ENCODE peak calls at places on chromosomes 2 and 18, in six cellular contexts. O is GM12891, C is breast epithelium, P is K562, R is endothelial cell of umbilical vein, D is prostate gland. Z is an unnamed sample.

GRCh38 chr18:41864216-41864615 is 90.8 kb upstream of the PIK3C3 start:
- DNase-seq in O (no peak), C (no peak), P (no peak), R (no peak), D (no peak), Z (no peak)

GRCh38 chr2:209876211-209876610 is 104.6 kb downstream of the UNC80 start:
- DNase-seq in O (no peak), C (no peak), P (no peak), R (no peak), D (no peak), Z (no peak)

GRCh38 chr2:28300921-28301341 is 91.7 kb upstream of the FOSL2 start:
- DNase-seq in O (no peak), C (no peak), P (no peak), R (peak), D (no peak), Z (no peak)

GRCh38 chr2:235334179-235334578 is 159.7 kb upstream of the AGAP1 start:
- DNase-seq in O (no peak), C (no peak), P (no peak), R (no peak), D (no peak), Z (no peak)

GRCh38 chr2:231621051-231621879 is 28.6 kb downstream of the TEX44 start:
- DNase-seq in O (no peak), C (peak), P (no peak), R (no peak), D (peak), Z (no peak)

GRCh38 chr2:209097168-209097567 is 326.7 kb upstream of the MAP2 start:
- DNase-seq in O (no peak), C (no peak), P (peak), R (no peak), D (no peak), Z (no peak)

GRCh38 chr2:239706407-239706806 is 305.6 kb upstream of the HDAC4 start:
- DNase-seq in O (no peak), C (peak), P (no peak), R (no peak), D (no peak), Z (no peak)

GRCh38 chr2:112006076-112006410 is 49.0 kb upstream of the TMEM87B start:
- DNase-seq in O (no peak), C (no peak), P (no peak), R (no peak), D (no peak), Z (no peak)

GRCh38 chr2:193187816-193188215 is 993.1 kb upstream of the TMEFF2 start:
- DNase-seq in O (no peak), C (no peak), P (no peak), R (peak), D (no peak), Z (no peak)

GRCh38 chr2:9594361-9595063 is 36.3 kb downstream of the YWHAQ start:
- DNase-seq in O (no peak), C (peak), P (peak), R (peak), D (no peak), Z (no peak)

GRCh38 chr2:234003972-234004617 is 46.4 kb upstream of the SPP2 start:
- DNase-seq in O (no peak), C (peak), P (peak), R (peak), D (no peak), Z (no peak)

GRCh38 chr2:52570716-52571115 is 1196.9 kb upstream of the CHAC2 start:
- DNase-seq in O (no peak), C (no peak), P (no peak), R (no peak), D (no peak), Z (no peak)

GRCh38 chr2:11578986-11579774 is 45.3 kb downstream of the GREB1 start:
- DNase-seq in O (no peak), C (no peak), P (no peak), R (no peak), D (no peak), Z (no peak)

GRCh38 chr2:54103454-54104314 is 11.7 kb upstream of the ACYP2 start:
- DNase-seq in O (no peak), C (no peak), P (peak), R (peak), D (no peak), Z (no peak)

GRCh38 chr2:239955086-239955988 is 69.8 kb downstream of the NDUFA10 start:
- DNase-seq in O (no peak), C (no peak), P (no peak), R (no peak), D (no peak), Z (no peak)

GRCh38 chr2:139529045-139529444 is 748.9 kb upstream of the NXPH2 start:
- DNase-seq in O (no peak), C (no peak), P (no peak), R (no peak), D (no peak), Z (no peak)

GRCh38 chr2:240708457-240708856 is 16.8 kb downstream of the AQP12A start:
- DNase-seq in O (no peak), C (no peak), P (no peak), R (no peak), D (no peak), Z (no peak)

GRCh38 chr18:8506251-8507049 is 102.8 kb upstream of the RAB12 start:
- DNase-seq in O (no peak), C (no peak), P (no peak), R (no peak), D (no peak), Z (no peak)

GRCh38 chr2:95316466-95317122 is 19.4 kb downstream of the KCNIP3 start:
- DNase-seq in O (no peak), C (no peak), P (no peak), R (no peak), D (no peak), Z (no peak)

GRCh38 chr2:64624108-64624610 is 29.6 kb downstream of the SERTAD2 start:
- DNase-seq in O (no peak), C (no peak), P (no peak), R (no peak), D (no peak), Z (no peak)

DNA sequence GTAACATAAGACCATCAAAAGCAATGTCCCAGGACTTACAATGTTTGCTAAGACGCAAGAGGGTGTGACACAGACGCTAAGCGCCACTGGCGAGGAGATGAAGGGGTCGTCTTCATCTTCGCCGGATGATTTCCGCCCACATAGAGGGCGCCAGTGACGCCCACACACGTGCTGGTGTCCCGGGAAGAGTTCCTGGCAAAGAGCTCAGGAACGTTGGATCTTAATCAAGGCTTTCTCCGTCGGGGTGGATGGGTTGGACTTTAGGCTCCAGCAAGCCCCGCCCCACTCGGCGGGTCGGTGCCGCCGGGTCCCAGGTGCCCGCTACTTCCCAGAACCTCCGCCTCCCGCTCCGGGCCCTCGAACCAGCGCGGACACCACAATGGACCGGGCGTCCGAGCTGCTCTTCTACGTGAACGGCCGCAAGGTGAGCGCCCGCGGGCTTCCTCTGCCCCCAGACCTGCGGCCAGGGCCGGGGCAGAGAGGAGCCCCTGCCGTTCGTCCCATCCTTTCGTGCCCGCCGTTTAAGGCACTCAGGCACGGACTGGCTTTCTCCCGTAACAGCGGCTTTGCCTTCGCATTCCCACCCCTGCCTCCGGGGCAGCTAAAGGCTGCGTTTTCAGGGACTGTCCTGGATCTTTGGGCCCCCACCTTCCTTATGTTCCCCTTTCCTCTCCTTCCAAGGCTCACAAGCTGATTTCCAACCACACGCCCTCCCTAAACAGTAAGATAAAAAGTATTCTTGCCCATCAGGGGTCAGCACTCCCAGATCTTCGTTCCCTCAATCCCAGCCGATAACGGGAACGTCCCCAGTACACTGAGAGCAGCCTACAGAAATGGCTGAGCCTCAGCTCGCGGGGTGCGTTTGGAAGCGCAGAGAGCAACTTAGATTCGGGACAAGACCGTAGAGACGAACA is at the start of gene AOX1:
- DNase-seq in O (peak), C (no peak), P (no peak), R (peak), D (peak), Z (peak)
- TF ChIP-seq POLR2AphosphoS5 in O (no peak), C (peak), P (no peak), R (no peak), D (peak), Z (no peak)

DNA sequence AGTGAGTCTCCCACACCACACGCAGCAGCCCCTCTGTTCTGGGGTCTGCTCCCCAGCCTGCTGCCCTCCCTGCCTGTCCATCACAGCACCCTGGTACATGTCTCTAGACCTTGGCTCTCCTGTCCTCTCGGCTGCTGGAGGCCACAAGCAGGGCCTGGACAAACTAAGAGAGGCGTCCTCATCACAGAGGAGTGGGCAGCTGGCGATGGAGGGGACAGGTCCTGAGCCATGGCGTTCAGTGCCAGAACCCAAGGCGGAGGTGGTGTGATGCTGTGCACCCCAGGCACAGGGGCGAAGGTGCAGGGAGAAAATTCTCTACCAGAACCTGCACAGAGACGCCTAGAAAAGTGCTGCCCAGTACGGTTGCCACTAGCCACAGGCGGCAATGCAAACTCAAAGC is 47.4 kb downstream of the BIN1 start:
- DNase-seq in O (no peak), C (no peak), P (no peak), R (no peak), D (no peak), Z (no peak)
- TF ChIP-seq POLR2A in O (no peak), C (no peak), P (no peak), R (no peak), D (no peak), Z (no peak)

DNA sequence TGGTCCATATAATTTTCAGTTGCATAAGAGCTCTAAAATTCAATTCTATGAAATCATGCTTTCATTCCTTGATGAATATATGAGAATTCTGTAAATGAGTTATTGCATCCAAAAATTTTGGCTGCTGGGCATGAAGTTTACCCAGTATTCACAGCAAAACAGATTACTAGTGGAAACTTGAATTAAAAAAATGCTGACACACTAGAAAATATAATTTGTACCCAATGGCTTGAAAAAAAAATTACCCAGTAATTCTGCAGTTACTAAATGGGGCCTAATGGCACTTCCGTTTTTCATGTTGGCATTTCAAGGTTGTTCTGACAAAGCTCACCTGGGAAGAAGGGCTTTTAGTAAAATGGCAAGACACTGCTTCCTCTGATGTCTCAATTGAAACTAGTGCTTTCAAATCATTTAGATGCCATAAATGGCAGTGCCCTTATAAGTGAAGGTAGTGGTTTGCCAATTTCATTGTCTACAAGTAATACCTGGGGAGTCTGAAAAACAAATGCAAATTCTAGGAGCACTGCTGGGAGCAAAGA is 343.6 kb downstream of the TDRD15 start:
- DNase-seq in O (no peak), C (no peak), P (no peak), R (no peak), D (no peak), Z (no peak)
- TF ChIP-seq POLR2AphosphoS5 in O (no peak), C (no peak), P (no peak), R (no peak), D (no peak), Z (no peak)

GRCh38 chr18:77119101-77119850 is 13.3 kb downstream of the MBP start:
- DNase-seq in O (no peak), C (no peak), P (no peak), R (no peak), D (no peak), Z (no peak)
- TF ChIP-seq POLR2A in O (no peak), C (no peak), P (no peak), R (no peak), D (no peak), Z (peak)

GRCh38 chr18:678482-679182 is 21.2 kb downstream of the TYMS start:
- DNase-seq in O (no peak), C (no peak), P (no peak), R (no peak), D (no peak), Z (no peak)

GRCh38 chr18:680392-680791 is 22.9 kb downstream of the TYMS start:
- DNase-seq in O (no peak), C (no peak), P (no peak), R (no peak), D (no peak), Z (no peak)

GRCh38 chr18:676747-677544 is 19.5 kb downstream of the TYMS start:
- DNase-seq in O (no peak), C (no peak), P (no peak), R (no peak), D (no peak), Z (no peak)

GRCh38 chr18:676069-676468 is 18.6 kb downstream of the TYMS start:
- DNase-seq in O (no peak), C (no peak), P (no peak), R (no peak), D (no peak), Z (no peak)

GRCh38 chr18:677951-678363 is 20.5 kb downstream of the TYMS start:
- DNase-seq in O (no peak), C (no peak), P (peak), R (peak), D (no peak), Z (no peak)
- TF ChIP-seq POLR2AphosphoS5 in O (no peak), C (no peak), P (no peak), R (no peak), D (no peak), Z (no peak)

GRCh38 chr2:43220982-43221659 is 5.3 kb downstream of the ZFP36L2 start:
- DNase-seq in O (no peak), C (peak), P (peak), R (peak), D (peak), Z (no peak)
- TF ChIP-seq POLR2A in O (peak), C (no peak), P (no peak), R (no peak), D (no peak), Z (peak)

DNA sequence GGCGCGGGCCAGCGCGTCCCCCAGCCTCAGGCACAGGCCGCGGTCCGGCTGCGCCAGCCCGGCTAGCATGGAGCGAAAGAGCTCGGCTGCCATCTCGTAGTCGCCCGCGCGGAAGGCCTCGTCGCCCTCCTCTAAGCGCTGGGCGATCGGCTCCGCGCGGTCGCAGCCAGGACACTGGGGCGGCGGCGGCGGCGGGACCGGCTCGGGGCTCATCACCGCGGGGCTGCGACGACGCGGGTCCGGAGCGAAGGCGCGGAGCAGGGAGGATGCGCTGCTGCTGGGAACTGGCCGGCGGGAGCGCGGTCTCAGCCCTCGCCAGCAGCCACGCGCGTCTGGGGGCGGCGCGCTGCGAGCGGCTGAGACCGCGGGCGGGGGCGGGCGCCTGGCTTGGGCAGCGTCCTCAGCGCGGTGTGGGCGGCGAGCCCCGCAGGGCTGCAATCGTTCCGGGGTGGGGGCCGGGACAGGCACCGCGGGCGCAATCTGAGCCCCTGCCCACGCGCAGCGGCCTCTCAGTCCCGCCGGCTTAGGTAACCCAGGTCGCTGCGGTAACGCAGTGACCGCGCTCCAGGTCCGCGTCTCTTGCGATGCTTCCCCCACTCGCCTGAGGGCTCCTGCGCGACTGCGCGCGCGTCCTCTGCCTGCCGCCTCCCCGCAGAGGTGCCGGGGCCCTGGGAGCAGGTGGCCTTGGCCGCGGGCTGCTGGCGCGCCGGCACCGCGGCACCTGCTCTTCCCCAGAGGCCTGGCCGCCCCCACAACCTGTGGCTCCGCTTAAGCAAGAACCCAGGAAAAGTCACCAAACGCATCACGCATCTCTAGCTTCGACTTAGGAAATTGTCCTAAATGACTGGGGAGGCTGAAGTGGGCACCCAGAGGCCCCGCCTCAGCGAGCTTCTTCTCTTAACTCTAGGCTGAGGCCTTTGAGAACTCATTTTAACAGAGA is at the start of gene LONRF2:
- DNase-seq in O (peak), C (no peak), P (peak), R (no peak), D (peak), Z (peak)
- TF ChIP-seq POLR2AphosphoS5 in O (no peak), C (no peak), P (no peak), R (no peak), D (no peak), Z (no peak)

GRCh38 chr2:159285929-159286708 is at the start of gene WDSUB1:
- DNase-seq in O (peak), C (peak), P (peak), R (peak), D (peak), Z (peak)

GRCh38 chr2:159285433-159285832 is 1.1 kb downstream of the WDSUB1 start:
- DNase-seq in O (no peak), C (no peak), P (no peak), R (no peak), D (no peak), Z (no peak)

GRCh38 chr2:159283529-159283928 is 3.0 kb downstream of the WDSUB1 start:
- DNase-seq in O (no peak), C (no peak), P (peak), R (no peak), D (no peak), Z (no peak)

GRCh38 chr2:159287733-159288132 is 1.2 kb upstream of the WDSUB1 start:
- DNase-seq in O (no peak), C (no peak), P (no peak), R (no peak), D (no peak), Z (no peak)

GRCh38 chr2:159286709-159287441 is 372 bp upstream of the WDSUB1 start:
- DNase-seq in O (peak), C (peak), P (peak), R (peak), D (peak), Z (peak)
- TF ChIP-seq POLR2A in O (peak), C (peak), P (peak), R (peak), D (peak), Z (peak)

DNA sequence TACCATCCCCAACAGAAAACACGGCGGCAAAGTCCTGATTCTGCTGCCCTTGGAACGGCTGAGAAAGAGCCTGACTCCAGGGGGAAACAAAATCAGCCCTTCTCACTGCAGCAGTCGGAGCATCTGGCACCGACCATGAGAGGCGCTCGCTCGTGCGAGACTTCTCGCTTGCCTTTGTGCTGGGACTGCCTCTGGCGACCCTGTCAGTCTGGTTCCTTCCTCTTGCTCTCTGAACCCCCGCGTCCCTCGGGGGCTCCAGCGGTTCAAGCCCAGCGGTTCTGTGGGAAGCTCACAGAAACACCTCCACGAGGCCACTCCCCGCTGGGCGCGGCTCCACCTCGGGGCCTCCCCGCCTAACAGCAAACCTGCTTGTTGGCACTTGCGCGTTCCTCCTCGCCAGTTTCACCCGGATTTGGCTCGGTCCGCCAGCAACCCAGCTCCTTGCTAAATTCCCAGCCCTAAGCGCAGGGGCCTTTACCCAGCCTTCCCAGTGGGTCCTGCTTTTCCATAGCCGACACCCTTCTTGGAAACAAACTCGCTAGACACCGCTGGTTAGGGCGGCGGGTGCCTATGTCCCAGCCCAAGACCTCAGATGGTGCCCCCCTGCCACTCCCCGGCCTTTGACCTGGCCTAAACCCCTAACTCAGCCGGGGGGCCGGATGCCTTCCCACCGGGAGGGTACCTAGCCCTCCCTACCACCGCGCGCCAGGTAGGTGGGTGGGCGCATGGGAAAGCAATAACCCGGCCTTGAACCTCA is 2.2 kb downstream of the RND3 start:
- DNase-seq in O (peak), C (peak), P (peak), R (peak), D (peak), Z (peak)
- TF ChIP-seq POLR2AphosphoS5 in O (no peak), C (peak), P (no peak), R (peak), D (peak), Z (no peak)

GRCh38 chr2:148643998-148644884 is at the start of gene EPC2:
- DNase-seq in O (peak), C (peak), P (peak), R (peak), D (peak), Z (peak)

GRCh38 chr2:148644885-148645134 is 259 bp downstream of the EPC2 start:
- DNase-seq in O (no peak), C (no peak), P (no peak), R (no peak), D (no peak), Z (no peak)

GRCh38 chr2:148645135-148645924 is 779 bp downstream of the EPC2 start:
- DNase-seq in O (peak), C (peak), P (peak), R (peak), D (peak), Z (peak)

GRCh38 chr2:148643421-148643820 is 1.1 kb upstream of the EPC2 start:
- DNase-seq in O (no peak), C (no peak), P (peak), R (peak), D (no peak), Z (no peak)

GRCh38 chr2:148645925-148646559 is 1.5 kb downstream of the EPC2 start:
- DNase-seq in O (peak), C (peak), P (peak), R (peak), D (peak), Z (peak)
- TF ChIP-seq POLR2A in O (no peak), C (no peak), P (no peak), R (no peak), D (peak), Z (no peak)

Z was measured in GM12892.